ENCODE peak calls at places on chromosomes 3 and 15, in four cellular contexts. E is stomach, K is colonic mucosa, V is BE2C. Q is an unnamed sample.

GRCh38 chr15:85649372-85649771 is 145.4 kb downstream of the KLHL25 start:
- DNase-seq in V (no peak), K (no peak), E (no peak), Q (no peak)

GRCh38 chr3:182909318-182910040 is 70.9 kb downstream of the DCUN1D1 start:
- DNase-seq in E (no peak), K (no peak), V (no peak), Q (no peak)

GRCh38 chr15:49121901-49122300 is 33.5 kb downstream of the COPS2 start:
- DNase-seq in K (no peak), V (no peak), E (no peak), Q (no peak)

GRCh38 chr3:89867286-89867685 is 759.9 kb downstream of the EPHA3 start:
- DNase-seq in E (no peak), V (no peak), K (no peak), Q (no peak)

GRCh38 chr15:62618432-62618831 is 424.1 kb upstream of the TPM1 start:
- DNase-seq in K (no peak), E (no peak), V (no peak), Q (no peak)

GRCh38 chr3:55654123-55654787 is 167.1 kb upstream of the WNT5A start:
- DNase-seq in E (no peak), K (no peak), V (no peak), Q (no peak)

GRCh38 chr15:85905626-85906025 is 110.9 kb upstream of the KLHL25 start:
- DNase-seq in K (no peak), E (no peak), V (no peak), Q (no peak)

GRCh38 chr15:60324706-60325438 is 72.9 kb downstream of the ANXA2 start:
- DNase-seq in V (peak), K (no peak), E (no peak), Q (no peak)

GRCh38 chr3:65948833-65949573 is 89.7 kb downstream of the MAGI1 start:
- DNase-seq in K (no peak), V (no peak), E (no peak), Q (no peak)

GRCh38 chr3:82229397-82229796 is 468.0 kb upstream of the GBE1 start:
- DNase-seq in E (no peak), V (no peak), K (no peak), Q (no peak)

GRCh38 chr3:120908030-120908802 is at the start of gene STXBP5L:
- DNase-seq in E (peak), V (peak), K (peak), Q (peak)

GRCh38 chr3:161551697-161552096 is 55.1 kb downstream of the OTOL1 start:
- DNase-seq in K (no peak), V (no peak), E (no peak), Q (no peak)

GRCh38 chr3:49906004-49906860 is 2.6 kb upstream of the MST1R start:
- DNase-seq in K (peak), V (peak), E (peak), Q (no peak)

GRCh38 chr15:48547305-48547704 is 98.2 kb downstream of the FBN1 start:
- DNase-seq in E (no peak), K (no peak), V (no peak), Q (no peak)

GRCh38 chr3:156816091-156816793 is 9.9 kb upstream of the LEKR1 start:
- DNase-seq in V (peak), K (peak), E (peak), Q (peak)

GRCh38 chr15:55789066-55789660 is 46.2 kb upstream of the PRTG start:
- DNase-seq in V (peak), K (peak), E (no peak), Q (no peak)

GRCh38 chr3:18729671-18730070 is 304.5 kb upstream of the SATB1 start:
- DNase-seq in K (no peak), E (no peak), V (no peak), Q (no peak)

GRCh38 chr3:177037241-177037640 is 160.0 kb downstream of the TBL1XR1 start:
- DNase-seq in V (no peak), K (no peak), E (no peak), Q (no peak)

GRCh38 chr3:136068708-136069107 is 103.2 kb downstream of the PPP2R3A start:
- DNase-seq in V (no peak), E (no peak), K (no peak), Q (no peak)

GRCh38 chr3:172367205-172368105 is 80.8 kb downstream of the GHSR start:
- DNase-seq in V (no peak), E (no peak), K (no peak), Q (no peak)

GRCh38 chr3:10305331-10305902 is 12.7 kb upstream of the GHRL start:
- DNase-seq in E (no peak), K (no peak), V (no peak), Q (no peak)

GRCh38 chr3:23762214-23763039 is 43.3 kb upstream of the UBE2E1 start:
- DNase-seq in V (no peak), E (no peak), K (no peak), Q (no peak)

GRCh38 chr15:50315814-50316630 is 39.0 kb downstream of the GABPB1 start:
- DNase-seq in E (no peak), V (no peak), K (no peak), Q (no peak)

GRCh38 chr3:11307830-11308432 is 35.7 kb downstream of the ATG7 start:
- DNase-seq in E (no peak), V (no peak), K (no peak), Q (peak)

GRCh38 chr3:37174532-37175126 is at the start of gene LRRFIP2:
- DNase-seq in K (no peak), E (no peak), V (no peak), Q (no peak)

GRCh38 chr3:123347691-123348264 is 101.1 kb downstream of the ADCY5 start:
- DNase-seq in E (no peak), K (no peak), V (no peak), Q (peak)

GRCh38 chr15:49036650-49037545 is 9.3 kb downstream of the SECISBP2L start:
- DNase-seq in E (no peak), K (no peak), V (no peak), Q (no peak)

GRCh38 chr3:143436231-143436930 is 316.8 kb downstream of the CHST2 start:
- DNase-seq in E (no peak), K (no peak), V (no peak), Q (no peak)

GRCh38 chr3:159273608-159274007 is 471.8 kb downstream of the MFSD1 start:
- DNase-seq in K (peak), V (no peak), E (no peak), Q (no peak)

GRCh38 chr15:77144028-77144427 is 73.1 kb upstream of the TSPAN3 start:
- DNase-seq in V (no peak), E (no peak), K (no peak), Q (no peak)

GRCh38 chr15:77145370-77145769 is 74.5 kb upstream of the TSPAN3 start:
- DNase-seq in K (no peak), V (no peak), E (no peak), Q (no peak)

GRCh38 chr15:77144492-77145070 is 73.7 kb upstream of the TSPAN3 start:
- DNase-seq in K (no peak), E (no peak), V (no peak), Q (no peak)

GRCh38 chr15:77143606-77144005 is 72.7 kb upstream of the TSPAN3 start:
- DNase-seq in E (no peak), V (no peak), K (no peak), Q (no peak)

GRCh38 chr15:77148191-77148590 is 77.3 kb upstream of the TSPAN3 start:
- DNase-seq in K (no peak), V (no peak), E (no peak), Q (no peak)
- H3K4me3 ChIP-seq in K (no peak), V (no peak), E (no peak), Q (no peak)

GRCh38 chr3:462851-463250 is 266.3 kb downstream of the CHL1 start:
- DNase-seq in K (no peak), V (no peak), E (no peak), Q (no peak)
- H3K4me3 ChIP-seq in K (no peak), V (no peak), E (no peak), Q (no peak)

DNA sequence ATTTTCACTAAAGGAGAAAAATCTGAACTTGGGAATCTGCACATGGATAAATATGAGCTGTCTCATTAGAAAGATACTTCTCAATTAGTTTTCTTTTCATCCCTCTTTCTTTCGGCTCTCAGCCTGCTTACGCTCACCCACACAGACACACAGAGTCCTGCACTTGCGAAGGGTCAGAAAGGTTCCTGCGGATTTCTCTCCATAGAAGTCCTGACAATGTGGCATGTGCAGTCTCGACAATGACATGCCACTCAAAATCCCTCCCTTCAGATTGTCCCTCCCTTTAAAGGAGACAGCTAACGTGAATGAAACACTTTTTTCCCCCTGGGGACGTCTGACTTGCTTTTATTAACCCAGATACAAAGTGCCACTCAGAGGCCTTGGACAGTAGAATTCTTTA is 568.8 kb upstream of the NR2F2 start:
- DNase-seq in E (no peak), V (no peak), K (no peak), Q (no peak)
- H3K4me3 ChIP-seq in E (no peak), V (no peak), K (no peak), Q (no peak)

DNA sequence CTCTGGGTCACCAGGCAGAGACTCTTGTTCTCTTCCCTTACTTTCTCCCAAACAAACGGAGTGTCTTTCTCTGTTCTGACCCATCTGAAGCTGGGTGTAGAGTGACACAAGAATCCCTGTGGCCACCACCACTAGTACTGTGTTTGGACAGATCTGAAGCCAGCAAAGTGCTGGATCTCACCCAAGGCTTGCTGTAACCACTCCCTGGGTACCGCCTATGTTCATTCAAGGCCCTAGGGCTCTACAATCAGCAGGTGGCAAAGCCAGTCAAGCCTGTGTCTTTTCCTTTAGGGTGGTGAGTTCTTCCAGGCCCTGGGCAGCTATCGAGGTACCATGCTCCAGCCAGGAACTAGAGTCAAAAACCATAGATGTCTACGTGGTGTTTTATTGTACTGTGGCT is 149.2 kb upstream of the CTNNB1 start:
- DNase-seq in K (no peak), E (no peak), V (no peak), Q (no peak)
- H3K4me3 ChIP-seq in K (no peak), E (no peak), V (no peak), Q (no peak)

GRCh38 chr3:112293368-112294321 is at the start of gene SLC9C1:
- DNase-seq in E (no peak), K (peak), V (peak), Q (peak)
- H3K4me3 ChIP-seq in E (peak), K (peak), V (peak), Q (peak)

GRCh38 chr3:112633757-112634156 is 7.2 kb downstream of the CCDC80 start:
- DNase-seq in V (no peak), K (peak), E (no peak), Q (no peak)
- H3K4me3 ChIP-seq in V (no peak), K (no peak), E (no peak), Q (no peak)

GRCh38 chr3:42022355-42022754 is 60.5 kb upstream of the ULK4 start:
- DNase-seq in K (no peak), E (no peak), V (no peak), Q (no peak)

GRCh38 chr3:42025388-42026138 is 63.7 kb upstream of the ULK4 start:
- DNase-seq in K (peak), V (peak), E (peak), Q (peak)

GRCh38 chr3:42023380-42023779 is 61.5 kb upstream of the ULK4 start:
- DNase-seq in K (no peak), E (no peak), V (no peak), Q (no peak)

GRCh38 chr3:42028474-42028873 is 62.7 kb upstream of the TRAK1 start:
- DNase-seq in K (no peak), E (no peak), V (no peak), Q (no peak)

GRCh38 chr3:42024578-42025387 is 62.9 kb upstream of the ULK4 start:
- DNase-seq in K (no peak), E (no peak), V (no peak), Q (no peak)
- H3K4me3 ChIP-seq in K (no peak), E (no peak), V (no peak), Q (no peak)

DNA sequence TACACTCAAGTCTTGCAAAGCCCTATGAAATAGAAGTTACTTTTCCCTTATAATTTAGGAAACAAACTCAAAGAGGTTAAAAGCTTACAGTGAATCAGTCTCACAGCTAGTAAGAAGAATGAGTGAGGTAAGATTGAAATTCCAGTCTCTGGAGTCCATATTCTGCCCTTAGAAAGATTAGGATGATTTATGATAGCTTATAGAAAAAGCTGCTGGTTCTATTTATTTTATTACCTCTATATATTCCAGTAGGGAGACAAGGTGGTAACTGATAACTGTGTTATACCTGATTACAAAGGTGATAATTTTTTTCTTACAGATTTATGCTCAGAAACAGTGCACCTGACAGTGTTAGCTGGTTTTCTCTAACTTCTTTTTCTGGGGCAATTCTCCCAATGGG is 34.1 kb upstream of the SPESP1 start:
- DNase-seq in E (no peak), K (no peak), V (no peak), Q (no peak)
- H3K4me3 ChIP-seq in E (no peak), K (no peak), V (no peak), Q (no peak)

GRCh38 chr15:74362482-74362881 is 5.0 kb downstream of the CYP11A1 start:
- DNase-seq in K (no peak), V (no peak), E (no peak), Q (no peak)

GRCh38 chr15:74367296-74367854 is at the start of gene CYP11A1:
- DNase-seq in E (no peak), K (no peak), V (no peak), Q (no peak)

GRCh38 chr15:74368121-74368520 is 675 bp upstream of the CYP11A1 start:
- DNase-seq in K (no peak), V (no peak), E (no peak), Q (peak)

GRCh38 chr15:74365619-74366445 is 1.6 kb downstream of the CYP11A1 start:
- DNase-seq in V (no peak), K (no peak), E (no peak), Q (peak)

GRCh38 chr15:74364936-74365618 is 2.4 kb downstream of the CYP11A1 start:
- DNase-seq in E (no peak), V (no peak), K (no peak), Q (no peak)
- H3K4me3 ChIP-seq in E (peak), V (no peak), K (no peak), Q (peak)

Q was measured in tibial artery.